ENCODE peak calls at places on chromosomes 5 and 9, in six cellular contexts. One of them, this sample, is unnamed.

GRCh38 chr5:91408710-91409109 is 25.6 kb upstream of the ARRDC3 start:
- DNase-seq in A549: no peak
- DNase-seq in endothelial cell of umbilical vein: no peak
- DNase-seq in HCT116: no peak
- DNase-seq in SK-N-SH: no peak
- DNase-seq in H1: no peak
- DNase-seq in this sample: no peak

GRCh38 chr9:134236001-134236421 is 71.6 kb upstream of the RNU6ATAC start:
- DNase-seq in A549: no peak
- DNase-seq in endothelial cell of umbilical vein: no peak
- DNase-seq in HCT116: no peak
- DNase-seq in SK-N-SH: no peak
- DNase-seq in H1: no peak
- DNase-seq in this sample: no peak

GRCh38 chr5:6439588-6440550 is 8.8 kb upstream of the UBE2QL1 start:
- DNase-seq in A549: no peak
- DNase-seq in endothelial cell of umbilical vein: no peak
- DNase-seq in HCT116: no peak
- DNase-seq in SK-N-SH: no peak
- DNase-seq in H1: no peak
- DNase-seq in this sample: no peak

GRCh38 chr5:135031146-135031812 is 2.7 kb downstream of the PITX1 start:
- DNase-seq in A549: no peak
- DNase-seq in endothelial cell of umbilical vein: no peak
- DNase-seq in HCT116: no peak
- DNase-seq in SK-N-SH: peak; percentile 56
- DNase-seq in H1: peak; percentile 86
- DNase-seq in this sample: no peak

GRCh38 chr9:136363606-136364368 is at the start of gene DNLZ:
- DNase-seq in A549: peak; percentile 87
- DNase-seq in endothelial cell of umbilical vein: peak; percentile 78
- DNase-seq in HCT116: peak; percentile 66
- DNase-seq in SK-N-SH: peak; percentile 94
- DNase-seq in H1: peak; percentile 92
- DNase-seq in this sample: peak; percentile 90

GRCh38 chr9:129327552-129328283 is 149.7 kb upstream of the IER5L start:
- DNase-seq in A549: no peak
- DNase-seq in endothelial cell of umbilical vein: no peak
- DNase-seq in HCT116: no peak
- DNase-seq in SK-N-SH: no peak
- DNase-seq in H1: no peak
- DNase-seq in this sample: no peak

GRCh38 chr5:128695791-128696520 is 157.9 kb upstream of the FBN2 start:
- DNase-seq in A549: no peak
- DNase-seq in endothelial cell of umbilical vein: no peak
- DNase-seq in HCT116: no peak
- DNase-seq in SK-N-SH: no peak
- DNase-seq in H1: no peak
- DNase-seq in this sample: no peak

GRCh38 chr9:3887798-3888495 is 362.1 kb upstream of the RFX3 start:
- DNase-seq in A549: no peak
- DNase-seq in endothelial cell of umbilical vein: no peak
- DNase-seq in HCT116: no peak
- DNase-seq in SK-N-SH: no peak
- DNase-seq in H1: no peak
- DNase-seq in this sample: no peak

GRCh38 chr5:136194611-136195010 is 1.6 kb upstream of the SMIM32 start:
- DNase-seq in A549: no peak
- DNase-seq in endothelial cell of umbilical vein: no peak
- DNase-seq in HCT116: no peak
- DNase-seq in SK-N-SH: peak; percentile 9
- DNase-seq in H1: peak; percentile 35
- DNase-seq in this sample: no peak

GRCh38 chr9:124280176-124280691 is 22.5 kb downstream of the NEK6 start:
- DNase-seq in A549: no peak
- DNase-seq in endothelial cell of umbilical vein: peak; percentile 94
- DNase-seq in HCT116: no peak
- DNase-seq in SK-N-SH: no peak
- DNase-seq in H1: no peak
- DNase-seq in this sample: no peak

GRCh38 chr9:136131629-136132499 is 13.2 kb upstream of the TMEM250 start:
- DNase-seq in A549: no peak
- DNase-seq in endothelial cell of umbilical vein: no peak
- DNase-seq in HCT116: no peak
- DNase-seq in SK-N-SH: no peak
- DNase-seq in H1: no peak
- DNase-seq in this sample: no peak

GRCh38 chr9:4196376-4196775 is 103.5 kb downstream of the GLIS3 start:
- DNase-seq in A549: no peak
- DNase-seq in endothelial cell of umbilical vein: no peak
- DNase-seq in HCT116: no peak
- DNase-seq in SK-N-SH: no peak
- DNase-seq in H1: no peak
- DNase-seq in this sample: no peak

GRCh38 chr9:91422832-91423711 is 560 bp downstream of the NFIL3 start:
- DNase-seq in A549: peak; percentile 61
- DNase-seq in endothelial cell of umbilical vein: peak; percentile 73
- DNase-seq in HCT116: no peak
- DNase-seq in SK-N-SH: no peak
- DNase-seq in H1: peak; percentile 72
- DNase-seq in this sample: peak; percentile 72

GRCh38 chr9:113756476-113757198 is 119.5 kb upstream of the ZNF618 start:
- DNase-seq in A549: no peak
- DNase-seq in endothelial cell of umbilical vein: no peak
- DNase-seq in HCT116: no peak
- DNase-seq in SK-N-SH: no peak
- DNase-seq in H1: no peak
- DNase-seq in this sample: no peak

GRCh38 chr5:125083932-125084331 is 337.5 kb upstream of the ZNF608 start:
- DNase-seq in A549: no peak
- DNase-seq in endothelial cell of umbilical vein: no peak
- DNase-seq in HCT116: no peak
- DNase-seq in SK-N-SH: no peak
- DNase-seq in H1: no peak
- DNase-seq in this sample: no peak

GRCh38 chr9:95176755-95177319 is 140.7 kb downstream of the FANCC start:
- DNase-seq in A549: no peak
- DNase-seq in endothelial cell of umbilical vein: no peak
- DNase-seq in HCT116: no peak
- DNase-seq in SK-N-SH: no peak
- DNase-seq in H1: no peak
- DNase-seq in this sample: no peak

GRCh38 chr9:7982907-7983306 is 183.3 kb upstream of the DMAC1 start:
- DNase-seq in A549: no peak
- DNase-seq in endothelial cell of umbilical vein: no peak
- DNase-seq in HCT116: no peak
- DNase-seq in SK-N-SH: no peak
- DNase-seq in H1: no peak
- DNase-seq in this sample: no peak

GRCh38 chr9:38432922-38433510 is 8.8 kb upstream of the IGFBPL1 start:
- DNase-seq in A549: peak; percentile 34
- DNase-seq in endothelial cell of umbilical vein: peak; percentile 37
- DNase-seq in HCT116: peak; percentile 37
- DNase-seq in SK-N-SH: peak; percentile 47
- DNase-seq in H1: no peak
- DNase-seq in this sample: peak; percentile 37

GRCh38 chr5:54415147-54415546 is 40.4 kb upstream of the HSPB3 start:
- DNase-seq in A549: no peak
- DNase-seq in endothelial cell of umbilical vein: no peak
- DNase-seq in HCT116: no peak
- DNase-seq in SK-N-SH: no peak
- DNase-seq in H1: no peak
- DNase-seq in this sample: no peak

GRCh38 chr9:119588874-119589560 is 219.8 kb upstream of the BRINP1 start:
- DNase-seq in A549: no peak
- DNase-seq in endothelial cell of umbilical vein: no peak
- DNase-seq in HCT116: no peak
- DNase-seq in SK-N-SH: no peak
- DNase-seq in H1: no peak
- DNase-seq in this sample: no peak

GRCh38 chr5:134935711-134936602 is 31.0 kb downstream of the PCBD2 start:
- DNase-seq in A549: no peak
- DNase-seq in endothelial cell of umbilical vein: peak; percentile 35
- DNase-seq in HCT116: no peak
- DNase-seq in SK-N-SH: no peak
- DNase-seq in H1: no peak
- DNase-seq in this sample: no peak

GRCh38 chr5:145072880-145073279 is 762.3 kb downstream of the PRELID2 start:
- DNase-seq in A549: no peak
- DNase-seq in endothelial cell of umbilical vein: no peak
- DNase-seq in HCT116: no peak
- DNase-seq in SK-N-SH: no peak
- DNase-seq in H1: no peak
- DNase-seq in this sample: no peak

GRCh38 chr5:149387982-149388381 is 8.9 kb upstream of the IL17B start:
- DNase-seq in A549: no peak
- DNase-seq in endothelial cell of umbilical vein: no peak
- DNase-seq in HCT116: no peak
- DNase-seq in SK-N-SH: no peak
- DNase-seq in H1: no peak
- DNase-seq in this sample: no peak

GRCh38 chr9:127771570-127772189 is 6.8 kb downstream of the SH2D3C start:
- DNase-seq in A549: no peak
- DNase-seq in endothelial cell of umbilical vein: no peak
- DNase-seq in HCT116: no peak
- DNase-seq in SK-N-SH: no peak
- DNase-seq in H1: no peak
- DNase-seq in this sample: no peak

GRCh38 chr5:7850241-7850532 is 746 bp downstream of the CFAP90 start:
- DNase-seq in A549: no peak
- DNase-seq in endothelial cell of umbilical vein: no peak
- DNase-seq in HCT116: no peak
- DNase-seq in SK-N-SH: no peak
- DNase-seq in H1: no peak
- DNase-seq in this sample: no peak

GRCh38 chr5:124649548-124650501 is 96.6 kb downstream of the ZNF608 start:
- DNase-seq in A549: no peak
- DNase-seq in endothelial cell of umbilical vein: peak; percentile 98
- DNase-seq in HCT116: no peak
- DNase-seq in SK-N-SH: peak; percentile 78
- DNase-seq in H1: no peak
- DNase-seq in this sample: peak; percentile 94

GRCh38 chr9:132789706-132790105 is 88.4 kb downstream of the AK8 start:
- DNase-seq in A549: no peak
- DNase-seq in endothelial cell of umbilical vein: no peak
- DNase-seq in HCT116: no peak
- DNase-seq in SK-N-SH: no peak
- DNase-seq in H1: no peak
- DNase-seq in this sample: peak; percentile 20

DNA sequence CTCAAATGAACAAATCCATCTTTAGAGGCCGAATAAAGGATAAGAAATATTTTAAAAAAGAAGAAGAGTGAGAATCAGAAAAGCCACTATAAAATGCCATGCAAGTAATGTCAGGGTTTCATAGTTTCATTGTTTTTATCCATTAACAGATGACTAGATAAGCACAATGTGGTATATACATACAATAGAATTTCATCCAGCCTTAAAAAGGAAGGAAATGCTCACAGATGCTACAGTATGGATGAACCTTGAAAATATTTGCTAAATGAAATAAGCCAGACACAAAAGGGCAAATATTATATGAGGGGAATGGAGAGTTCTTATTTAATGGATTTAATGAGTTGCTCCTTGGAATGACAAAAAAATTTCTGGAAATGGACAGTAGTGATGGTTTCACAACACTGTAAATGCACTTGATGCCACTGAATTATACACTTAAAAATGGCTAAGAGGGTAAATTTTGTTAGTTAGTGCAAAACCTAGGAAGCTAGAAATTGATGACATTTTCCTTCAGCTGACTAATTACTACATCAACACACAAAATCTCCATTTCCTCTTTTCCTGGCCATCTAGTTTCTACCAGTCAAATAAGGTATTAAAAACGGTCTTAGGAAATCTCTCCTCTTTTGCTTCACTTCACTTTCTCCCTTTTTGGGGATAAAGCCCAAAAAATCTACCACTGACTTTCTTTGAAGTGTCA is 86.7 kb downstream of the GNA14 start:
- DNase-seq in A549: no peak
- DNase-seq in endothelial cell of umbilical vein: peak; percentile 38
- DNase-seq in HCT116: no peak
- DNase-seq in SK-N-SH: no peak
- DNase-seq in H1: no peak
- DNase-seq in this sample: peak; percentile 11
- TF ChIP-seq MAX in A549: no peak
- TF ChIP-seq MAX in endothelial cell of umbilical vein: no peak
- TF ChIP-seq MAX in HCT116: no peak
- TF ChIP-seq MAX in SK-N-SH: no peak
- TF ChIP-seq MAX in H1: no peak
- TF ChIP-seq MAX in this sample: no peak

DNA sequence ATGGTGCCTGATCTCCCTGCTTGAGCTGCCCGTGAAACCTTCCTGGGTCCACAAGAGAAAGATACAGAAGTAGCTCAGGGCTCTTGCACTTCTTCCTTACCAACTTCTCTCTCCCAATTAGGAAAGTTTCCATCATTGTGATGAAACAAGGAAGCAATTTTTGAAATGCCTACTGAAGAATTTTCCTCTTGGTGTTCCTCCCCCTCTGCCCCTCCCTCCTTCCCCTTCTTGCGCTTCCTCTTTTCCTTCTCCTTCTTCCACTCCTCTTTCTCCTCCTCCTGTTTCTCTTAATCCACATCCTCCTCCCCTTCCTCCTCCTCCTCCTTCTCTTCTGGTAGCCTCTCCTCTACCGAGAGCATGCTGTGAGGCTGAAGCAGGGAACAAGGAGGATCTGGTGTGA is 36.3 kb upstream of the OTULINL start:
- DNase-seq in A549: no peak
- DNase-seq in endothelial cell of umbilical vein: no peak
- DNase-seq in HCT116: no peak
- DNase-seq in SK-N-SH: no peak
- DNase-seq in H1: no peak
- DNase-seq in this sample: peak; percentile 60
- TF ChIP-seq MAX in A549: no peak
- TF ChIP-seq MAX in endothelial cell of umbilical vein: no peak
- TF ChIP-seq MAX in HCT116: no peak
- TF ChIP-seq MAX in SK-N-SH: no peak
- TF ChIP-seq MAX in H1: no peak
- TF ChIP-seq MAX in this sample: no peak

DNA sequence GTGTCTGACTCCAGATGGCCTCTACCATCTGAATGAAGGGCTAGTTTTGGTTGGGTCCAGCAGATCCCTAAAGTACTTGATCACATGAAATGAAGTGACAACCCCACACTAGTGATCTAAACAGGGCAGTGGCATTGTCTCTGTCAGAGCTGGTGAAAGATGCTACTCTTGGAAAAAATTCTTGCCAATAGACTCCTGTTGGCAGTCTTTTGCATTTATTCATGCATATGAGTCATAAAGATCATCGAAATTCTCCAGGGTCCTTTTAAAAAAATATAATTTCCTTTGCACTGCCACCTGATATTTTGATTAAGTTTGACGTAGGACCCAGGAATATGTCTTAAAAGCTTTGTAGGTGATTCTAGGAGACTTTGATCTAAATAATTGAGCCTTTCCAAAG is 135.1 kb upstream of the ELL2 start:
- DNase-seq in A549: no peak
- DNase-seq in endothelial cell of umbilical vein: no peak
- DNase-seq in HCT116: no peak
- DNase-seq in SK-N-SH: no peak
- DNase-seq in H1: no peak
- DNase-seq in this sample: no peak
- TF ChIP-seq MAX in A549: no peak
- TF ChIP-seq MAX in endothelial cell of umbilical vein: no peak
- TF ChIP-seq MAX in HCT116: no peak
- TF ChIP-seq MAX in SK-N-SH: no peak
- TF ChIP-seq MAX in H1: no peak
- TF ChIP-seq MAX in this sample: no peak

GRCh38 chr5:36208786-36209185 is 32.9 kb downstream of the NADK2 start:
- DNase-seq in A549: no peak
- DNase-seq in endothelial cell of umbilical vein: no peak
- DNase-seq in HCT116: no peak
- DNase-seq in SK-N-SH: no peak
- DNase-seq in H1: no peak
- DNase-seq in this sample: no peak
- TF ChIP-seq MAX in A549: no peak
- TF ChIP-seq MAX in endothelial cell of umbilical vein: no peak
- TF ChIP-seq MAX in HCT116: no peak
- TF ChIP-seq MAX in SK-N-SH: no peak
- TF ChIP-seq MAX in H1: no peak
- TF ChIP-seq MAX in this sample: no peak